ENCODE peak calls at places on chromosomes 3 and 15, in six cellular contexts. H is mucosa of descending colon; U is A673; C is A549; T is body of pancreas; D is CD4-positive, alpha-beta T cell. X is an unnamed sample.

GRCh38 chr3:99242271-99242670 is 340.8 kb upstream of the DCBLD2 start:
- DNase-seq in D (no peak), T (no peak), H (no peak), C (no peak), U (no peak), X (no peak)

GRCh38 chr15:60649845-60650548 is 171.1 kb upstream of the ICE2 start:
- DNase-seq in D (no peak), C (no peak), H (no peak), U (no peak), T (no peak), X (no peak)

GRCh38 chr15:25226360-25226759 is 212.5 kb downstream of the UBE3A start:
- DNase-seq in H (no peak), C (no peak), T (no peak), U (no peak), D (no peak), X (no peak)

GRCh38 chr3:167078070-167078622 is 302.0 kb downstream of the ZBBX start:
- DNase-seq in D (no peak), H (no peak), C (no peak), T (no peak), U (no peak), X (no peak)

GRCh38 chr3:136334209-136334608 is 84.1 kb downstream of the PCCB start:
- DNase-seq in C (no peak), U (no peak), H (no peak), T (no peak), D (no peak), X (no peak)

GRCh38 chr15:70806992-70807712 is 43.8 kb upstream of the UACA start:
- DNase-seq in T (peak), U (no peak), H (peak), D (no peak), C (no peak), X (no peak)

GRCh38 chr3:15205934-15206661 is at the start of gene CAPN7:
- DNase-seq in D (peak), H (peak), T (peak), U (peak), C (peak), X (peak)

GRCh38 chr15:96107922-96108321 is 222.6 kb upstream of the NR2F2 start:
- DNase-seq in U (no peak), H (no peak), C (no peak), D (no peak), T (no peak), X (no peak)

GRCh38 chr3:13677272-13677671 is 128.3 kb downstream of the FBLN2 start:
- DNase-seq in T (no peak), U (no peak), D (no peak), C (no peak), H (no peak), X (no peak)

GRCh38 chr3:98613616-98614015 is 20.2 kb upstream of the CPOX start:
- DNase-seq in H (no peak), D (no peak), C (no peak), T (no peak), U (no peak), X (no peak)

GRCh38 chr15:55775316-55775715 is 32.4 kb upstream of the PRTG start:
- DNase-seq in C (no peak), U (peak), T (no peak), D (no peak), H (no peak), X (no peak)

GRCh38 chr3:61237858-61238257 is 13.4 kb downstream of the FHIT start:
- DNase-seq in U (no peak), T (no peak), D (no peak), C (no peak), H (no peak), X (no peak)

GRCh38 chr15:58506787-58507671 is 75.2 kb downstream of the LIPC start:
- DNase-seq in H (no peak), T (no peak), C (no peak), U (no peak), D (no peak), X (no peak)

GRCh38 chr15:63843901-63844317 is 10.2 kb upstream of the HERC1 start:
- DNase-seq in U (no peak), D (no peak), H (no peak), C (no peak), T (no peak), X (no peak)

DNA sequence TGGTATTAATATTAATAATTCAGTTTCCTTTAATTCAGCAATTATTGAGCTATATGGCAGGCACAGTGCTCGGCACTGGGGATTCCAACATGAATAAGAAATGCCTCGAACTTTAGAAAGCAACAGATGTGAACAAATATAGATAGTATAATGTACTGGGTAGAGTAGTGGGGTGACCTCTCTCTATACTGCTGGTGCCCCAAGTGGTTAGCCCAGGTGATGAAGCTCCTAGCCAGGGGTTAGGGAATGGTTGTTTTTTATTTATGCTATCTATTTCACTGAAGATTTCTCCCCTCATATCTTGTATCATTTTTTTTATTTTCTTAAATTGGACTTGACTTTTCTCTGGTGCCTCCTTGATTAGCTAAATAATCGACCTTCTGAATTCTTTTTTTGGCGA is 62.1 kb downstream of the BHLHE40 start:
- DNase-seq in H (no peak), D (no peak), T (no peak), U (no peak), C (no peak), X (no peak)
- TF ChIP-seq CTCF in H (no peak), D (no peak), T (no peak), U (no peak), C (no peak), X (no peak)

DNA sequence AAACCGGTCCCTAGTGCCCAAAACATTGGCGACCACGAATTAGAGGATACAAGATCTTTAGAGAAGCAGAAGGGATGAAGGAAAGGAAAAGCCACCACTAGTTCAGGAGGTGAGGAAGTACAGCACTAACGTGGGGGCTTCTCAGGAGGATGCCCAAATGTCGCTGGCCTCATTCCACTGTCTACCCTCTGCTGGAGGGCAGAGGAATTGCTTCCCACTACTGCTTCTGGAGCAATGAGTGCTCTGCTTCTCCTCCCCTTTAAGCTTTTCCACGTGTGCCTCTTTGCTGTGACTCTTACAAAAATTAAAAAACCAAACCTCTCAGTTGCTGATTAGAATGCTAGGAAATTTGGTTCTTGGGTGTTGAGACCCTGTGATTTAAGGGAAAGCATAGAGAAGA is 281.3 kb downstream of the CLSTN2 start:
- DNase-seq in C (peak), D (no peak), U (peak), T (no peak), H (no peak), X (no peak)
- TF ChIP-seq CTCF in C (no peak), D (no peak), U (peak), T (peak), H (no peak), X (no peak)

DNA sequence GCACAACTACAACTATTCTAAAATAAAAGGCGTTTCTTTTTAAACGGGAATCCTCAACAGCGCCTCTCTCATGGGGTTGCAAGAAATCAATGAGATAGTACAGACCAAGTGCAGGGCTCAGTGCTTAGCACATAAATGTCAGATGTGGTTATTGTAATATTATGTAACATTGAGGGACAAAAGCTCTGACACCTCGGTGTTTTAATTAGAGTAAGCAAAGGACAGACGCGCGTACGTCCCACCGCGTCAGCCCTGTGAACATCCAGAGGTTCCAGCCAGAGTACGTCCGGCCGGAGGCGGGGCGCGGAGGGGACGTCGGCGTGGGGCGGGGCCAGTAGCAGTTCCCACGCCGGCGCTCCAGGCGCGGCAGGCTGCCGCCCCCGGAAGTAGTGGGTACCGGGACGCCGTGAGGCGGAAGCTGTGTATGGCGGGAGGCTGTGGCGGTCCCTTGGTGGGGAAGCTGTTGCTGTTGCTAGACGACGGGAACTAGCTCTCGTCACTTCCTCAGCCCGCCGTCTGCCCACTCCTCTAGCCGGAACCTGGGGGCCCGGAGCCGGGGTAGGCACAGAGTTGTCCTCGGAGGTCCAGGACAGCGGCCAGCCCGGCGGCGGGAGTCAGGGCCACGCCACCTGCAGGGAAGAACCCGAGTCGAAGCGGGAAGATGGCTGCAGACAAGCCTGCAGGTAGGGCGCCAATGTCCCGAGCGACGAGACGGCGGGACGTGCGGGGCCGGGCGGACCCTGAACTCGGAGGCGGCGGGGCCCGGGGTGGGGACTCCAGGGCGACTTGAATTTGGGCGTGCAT is at the start of gene CNOT10:
- DNase-seq in H (peak), T (peak), U (peak), D (peak), C (peak), X (peak)
- TF ChIP-seq CTCF in H (peak), T (peak), U (no peak), D (no peak), C (peak), X (no peak)

GRCh38 chr15:67180514-67181191 is 73.8 kb downstream of the AAGAB start:
- DNase-seq in T (no peak), U (no peak), H (peak), C (no peak), D (no peak), X (no peak)
- TF ChIP-seq CTCF in T (no peak), U (peak), H (no peak), C (peak), D (no peak), X (no peak)

GRCh38 chr15:32106401-32107381 is 76.4 kb downstream of the CHRNA7 start:
- DNase-seq in H (no peak), T (no peak), C (no peak), D (no peak), U (no peak), X (no peak)
- TF ChIP-seq CTCF in H (no peak), T (no peak), C (no peak), D (no peak), U (no peak), X (no peak)

DNA sequence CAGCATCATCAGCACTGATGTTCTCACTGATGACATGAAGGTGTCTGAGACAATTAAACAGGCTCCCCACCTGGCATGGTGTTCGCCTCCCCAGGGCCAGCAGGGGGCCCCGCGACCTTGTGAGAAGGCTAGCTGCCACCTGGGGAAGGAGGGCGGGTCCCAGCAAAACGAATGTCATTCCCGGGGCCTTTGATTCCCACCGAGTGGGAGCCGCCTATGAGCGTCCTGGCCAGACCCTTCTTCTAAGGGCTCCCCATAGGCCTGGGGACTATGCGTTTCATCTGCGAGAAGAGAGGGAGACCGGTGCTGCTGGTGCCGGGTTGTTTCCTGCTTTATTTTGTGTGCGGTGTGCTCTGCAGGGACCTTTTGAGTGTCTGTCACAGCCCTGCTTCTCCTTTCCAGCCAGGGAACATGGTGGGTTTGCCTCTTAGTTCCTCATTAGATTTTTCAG is 20.5 kb upstream of the MINDY4B start:
- DNase-seq in D (peak), U (peak), C (peak), H (peak), T (peak), X (peak)
- TF ChIP-seq CTCF in D (peak), U (peak), C (peak), H (peak), T (peak), X (no peak)

DNA sequence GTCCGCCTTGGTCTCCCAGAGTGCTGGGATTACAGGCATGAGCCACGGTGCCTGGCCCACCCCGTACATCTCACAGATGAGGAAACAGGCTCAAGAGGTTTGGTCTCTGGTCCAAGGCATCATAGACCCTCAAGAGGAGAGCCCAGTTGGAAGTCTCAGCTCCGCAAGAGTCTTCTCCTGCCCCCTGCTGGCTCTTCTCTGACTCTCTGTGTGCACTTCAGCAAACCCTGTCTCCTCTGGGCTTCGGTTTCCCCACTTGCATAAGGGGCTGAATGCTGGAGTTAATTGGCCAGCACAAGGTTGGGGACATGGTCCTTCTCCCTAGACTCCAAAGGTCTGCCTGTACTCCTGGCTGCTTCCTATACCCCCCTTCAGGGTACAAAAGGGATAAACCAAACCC is 3.9 kb downstream of the MST1R start:
- DNase-seq in H (no peak), C (no peak), U (peak), D (no peak), T (no peak), X (no peak)
- TF ChIP-seq CTCF in H (no peak), C (peak), U (peak), D (no peak), T (no peak), X (no peak)